ENCODE peak calls at places on chromosomes 7 and 10, in six cellular contexts. C is left lung; V is stimulated activated naive CD8-positive, alpha-beta T cell treated with anti-CD3 and anti-CD28 coated beads, Interleukin-15, amount 100 ng/mL, for 72 hours; K is activated CD8-positive, alpha-beta memory T cell treated with anti-CD3 and anti-CD28 coated beads, Interleukin-2, amount 10 ng/mL, durations not matched to agents 7 days and 5 days; T is K562; D is pancreas. G is an unnamed sample.

GRCh38 chr7:110918949-110919548 is 171.9 kb upstream of the LRRN3 start:
- ATAC-seq in C (no peak), V (peak; percentile 73), K (peak; percentile 23), T (no peak), D (no peak), G (no peak)

GRCh38 chr10:5904227-5904626 is 14.2 kb downstream of the FBH1 start:
- ATAC-seq in C (no peak), V (peak; percentile 91), K (peak; percentile 66), T (no peak), D (no peak), G (peak; percentile 76)

GRCh38 chr7:87590578-87590977 is 10.1 kb downstream of the ABCB1 start:
- ATAC-seq in C (no peak), V (peak; percentile 71), K (peak; percentile 67), T (no peak), D (no peak), G (no peak)

GRCh38 chr10:44034946-44035345 is 350.0 kb downstream of the CXCL12 start:
- ATAC-seq in C (no peak), V (no peak), K (no peak), T (no peak), D (no peak), G (no peak)

GRCh38 chr7:121437470-121437869 is 41.4 kb upstream of the FAM3C start:
- ATAC-seq in C (no peak), V (no peak), K (no peak), T (peak; percentile 4), D (no peak), G (no peak)

GRCh38 chr7:3153118-3153517 is 109.5 kb upstream of the CARD11 start:
- ATAC-seq in C (no peak), V (no peak), K (no peak), T (no peak), D (no peak), G (no peak)

GRCh38 chr7:47513741-47514241 is 68.1 kb downstream of the TNS3 start:
- ATAC-seq in C (peak; percentile 72), V (peak; percentile 12), K (no peak), T (no peak), D (peak; percentile 40), G (no peak)

GRCh38 chr7:130356760-130357611 is 12.4 kb downstream of the CPA5 start:
- ATAC-seq in C (peak; percentile 49), V (peak; percentile 68), K (no peak), T (peak; percentile 74), D (peak; percentile 61), G (no peak)

GRCh38 chr7:88224596-88225275 is 4.9 kb upstream of the SRI start:
- ATAC-seq in C (no peak), V (no peak), K (no peak), T (no peak), D (no peak), G (no peak)

GRCh38 chr7:16929146-16929762 is 47.5 kb upstream of the AGR3 start:
- ATAC-seq in C (peak; percentile 9), V (no peak), K (no peak), T (no peak), D (no peak), G (peak; percentile 92)

GRCh38 chr10:23172846-23173548 is 19.1 kb upstream of the PTF1A start:
- ATAC-seq in C (no peak), V (no peak), K (no peak), T (peak; percentile 35), D (peak; percentile 69), G (no peak)

GRCh38 chr7:3095046-3095445 is 51.4 kb upstream of the CARD11 start:
- ATAC-seq in C (peak; percentile 48), V (peak; percentile 44), K (peak; percentile 41), T (no peak), D (no peak), G (peak; percentile 72)

GRCh38 chr10:114319406-114320248 is 80.6 kb downstream of the VWA2 start:
- ATAC-seq in C (no peak), V (peak; percentile 35), K (no peak), T (no peak), D (no peak), G (no peak)

GRCh38 chr10:62224606-62225005 is 44.0 kb downstream of the RTKN2 start:
- ATAC-seq in C (peak; percentile 50), V (no peak), K (no peak), T (no peak), D (no peak), G (no peak)

GRCh38 chr10:132293416-132294195 is 14.1 kb downstream of the STK32C start:
- ATAC-seq in C (peak; percentile 40), V (peak; percentile 14), K (no peak), T (no peak), D (no peak), G (no peak)

GRCh38 chr10:104128214-104128613 is 6.2 kb downstream of the SFR1 start:
- ATAC-seq in C (no peak), V (no peak), K (no peak), T (no peak), D (no peak), G (no peak)

G was measured in stimulated activated memory B cell treated with anti-CD40 and anti-IgM and Interleukin-4, amounts not matched to agents 10 μg/mL and 1 μg/mL and 100 μg/mL, for 72 hours.